ENCODE peak calls at places on chromosome 11, in ten cellular contexts. I, B, V, Z, A, P, Y, Q, G and D are unnamed samples.

GRCh38 chr11:14275081-14275480 is 83.9 kb downstream of the RRAS2 start:
- DNase-seq in I (no peak), B (peak; percentile 46), V (no peak), Z (no peak), A (no peak), P (peak; percentile 70), Y (no peak), Q (no peak), G (no peak), D (no peak)

GRCh38 chr11:65973439-65974110 is 12.0 kb downstream of the SART1 start:
- DNase-seq in I (no peak), B (peak; percentile 13), V (peak; percentile 24), Z (no peak), A (no peak), P (peak; percentile 28), Y (no peak), Q (no peak), G (no peak), D (no peak)

GRCh38 chr11:134145715-134146114 is 76.8 kb downstream of the JAM3 start:
- DNase-seq in I (no peak), B (no peak), V (no peak), Z (no peak), A (peak; percentile 83), P (no peak), Y (no peak), Q (no peak), G (no peak), D (no peak)

GRCh38 chr11:62146476-62147200 is 22.8 kb downstream of the INCENP start:
- DNase-seq in I (no peak), B (no peak), V (no peak), Z (no peak), A (no peak), P (no peak), Y (no peak), Q (no peak), G (no peak), D (no peak)

GRCh38 chr11:69674267-69674885 is 777 bp downstream of the LTO1 start:
- DNase-seq in I (no peak), B (peak; percentile 75), V (peak; percentile 82), Z (no peak), A (peak; percentile 44), P (peak; percentile 84), Y (peak; percentile 17), Q (no peak), G (no peak), D (peak; percentile 73)

GRCh38 chr11:56716379-56716854 is 17.5 kb downstream of the OR9G1 start:
- DNase-seq in I (no peak), B (no peak), V (peak; percentile 4), Z (no peak), A (no peak), P (no peak), Y (no peak), Q (no peak), G (no peak), D (no peak)

GRCh38 chr11:107916671-107917241 is 11.5 kb upstream of the RAB39A start:
- DNase-seq in I (no peak), B (no peak), V (peak; percentile 44), Z (peak; percentile 19), A (no peak), P (peak; percentile 19), Y (peak; percentile 11), Q (no peak), G (no peak), D (no peak)

GRCh38 chr11:27183672-27184457 is 143.2 kb downstream of the BBOX1 start:
- DNase-seq in I (peak; percentile 55), B (peak; percentile 79), V (peak; percentile 75), Z (peak; percentile 16), A (peak; percentile 60), P (peak; percentile 74), Y (peak; percentile 30), Q (no peak), G (no peak), D (peak; percentile 75)

GRCh38 chr11:92224394-92225205 is at the start of gene FAT3:
- DNase-seq in I (peak; percentile 6), B (peak; percentile 67), V (no peak), Z (no peak), A (peak; percentile 79), P (peak; percentile 78), Y (no peak), Q (no peak), G (peak; percentile 68), D (no peak)

GRCh38 chr11:26916805-26917204 is 77.1 kb upstream of the FIBIN start:
- DNase-seq in I (no peak), B (no peak), V (no peak), Z (no peak), A (no peak), P (no peak), Y (no peak), Q (no peak), G (no peak), D (no peak)

GRCh38 chr11:46404476-46405017 is 13.0 kb upstream of the CHRM4 start:
- DNase-seq in I (no peak), B (no peak), V (no peak), Z (no peak), A (no peak), P (peak; percentile 51), Y (no peak), Q (no peak), G (no peak), D (no peak)

GRCh38 chr11:22177186-22177585 is 15.7 kb upstream of the ANO5 start:
- DNase-seq in I (no peak), B (no peak), V (no peak), Z (no peak), A (no peak), P (no peak), Y (no peak), Q (no peak), G (no peak), D (no peak)

GRCh38 chr11:85628771-85629341 is 463 bp downstream of the TMEM126B start:
- DNase-seq in I (no peak), B (peak; percentile 6), V (no peak), Z (no peak), A (no peak), P (no peak), Y (no peak), Q (no peak), G (no peak), D (no peak)

GRCh38 chr11:74689666-74690065 is 41.6 kb downstream of the CHRDL2 start:
- DNase-seq in I (no peak), B (peak; percentile 70), V (no peak), Z (no peak), A (no peak), P (peak; percentile 39), Y (no peak), Q (no peak), G (no peak), D (no peak)

GRCh38 chr11:66881436-66881835 is 24.6 kb downstream of the LRFN4 start:
- DNase-seq in I (no peak), B (no peak), V (no peak), Z (no peak), A (peak; percentile 38), P (no peak), Y (no peak), Q (no peak), G (peak; percentile 58), D (no peak)

GRCh38 chr11:44749160-44749559 is 22.4 kb downstream of the TSPAN18 start:
- DNase-seq in I (no peak), B (no peak), V (no peak), Z (no peak), A (no peak), P (no peak), Y (no peak), Q (no peak), G (no peak), D (peak; percentile 0)

GRCh38 chr11:11978792-11979486 is 29.5 kb downstream of the DKK3 start:
- DNase-seq in I (peak; percentile 81), B (peak; percentile 77), V (peak; percentile 95), Z (no peak), A (peak; percentile 12), P (peak; percentile 88), Y (no peak), Q (no peak), G (no peak), D (no peak)

GRCh38 chr11:27997344-27997743 is 110.6 kb downstream of the KIF18A start:
- DNase-seq in I (no peak), B (no peak), V (no peak), Z (no peak), A (no peak), P (no peak), Y (no peak), Q (no peak), G (no peak), D (no peak)

GRCh38 chr11:10407749-10408472 is 47.2 kb upstream of the AMPD3 start:
- DNase-seq in I (no peak), B (no peak), V (no peak), Z (no peak), A (no peak), P (no peak), Y (no peak), Q (no peak), G (no peak), D (no peak)

GRCh38 chr11:12801976-12802375 is 127.8 kb downstream of the TEAD1 start:
- DNase-seq in I (no peak), B (no peak), V (no peak), Z (no peak), A (peak; percentile 19), P (peak; percentile 47), Y (no peak), Q (no peak), G (no peak), D (no peak)

GRCh38 chr11:1706634-1707400 is 9.8 kb downstream of the KRTAP5-6 start:
- DNase-seq in I (no peak), B (no peak), V (no peak), Z (no peak), A (no peak), P (peak; percentile 7), Y (no peak), Q (no peak), G (no peak), D (peak; percentile 50)

GRCh38 chr11:58919980-58920379 is 19.3 kb upstream of the GLYATL1 start:
- DNase-seq in I (no peak), B (no peak), V (no peak), Z (no peak), A (no peak), P (no peak), Y (no peak), Q (no peak), G (no peak), D (no peak)

GRCh38 chr11:110356769-110357671 is 60.6 kb upstream of the RDX start:
- DNase-seq in I (no peak), B (no peak), V (peak; percentile 26), Z (no peak), A (no peak), P (peak; percentile 74), Y (no peak), Q (no peak), G (no peak), D (no peak)

GRCh38 chr11:14672635-14673034 is 29.0 kb downstream of the PDE3B start:
- DNase-seq in I (no peak), B (peak; percentile 10), V (no peak), Z (no peak), A (no peak), P (peak; percentile 21), Y (no peak), Q (no peak), G (no peak), D (no peak)

GRCh38 chr11:75013051-75013450 is 24.3 kb downstream of the NEU3 start:
- DNase-seq in I (no peak), B (no peak), V (no peak), Z (no peak), A (no peak), P (peak; percentile 14), Y (no peak), Q (no peak), G (no peak), D (no peak)

GRCh38 chr11:10492084-10492483 is 37.0 kb downstream of the AMPD3 start:
- DNase-seq in I (no peak), B (no peak), V (no peak), Z (no peak), A (no peak), P (no peak), Y (no peak), Q (no peak), G (no peak), D (no peak)

GRCh38 chr11:117107701-117108590 is 9.7 kb upstream of the SIK3 start:
- DNase-seq in I (no peak), B (no peak), V (no peak), Z (no peak), A (no peak), P (peak; percentile 49), Y (no peak), Q (no peak), G (no peak), D (no peak)

GRCh38 chr11:27754035-27755017 is 54.1 kb upstream of the BDNF start:
- DNase-seq in I (no peak), B (peak; percentile 93), V (peak; percentile 83), Z (no peak), A (no peak), P (peak; percentile 86), Y (no peak), Q (no peak), G (no peak), D (no peak)